ENCODE peak calls at places on chromosomes 12 and 14, in five cellular contexts. Y, M, H, P and Z are unnamed samples.

GRCh38 chr14:58298477-58298879 is at the start of gene ARID4A:
- DNase-seq in H (peak), Y (no peak), M (no peak), P (no peak), Z (no peak)

GRCh38 chr14:20684662-20685456 is 499 bp downstream of the RNASE4 start:
- DNase-seq in H (no peak), Y (no peak), P (peak), M (peak), Z (no peak)

GRCh38 chr14:46499521-46499920 is 152.1 kb downstream of the RPL10L start:
- DNase-seq in M (no peak), H (no peak), P (no peak), Y (no peak), Z (no peak)

GRCh38 chr12:38639625-38640024 is 265.8 kb downstream of the CPNE8 start:
- DNase-seq in P (no peak), H (no peak), M (no peak), Y (no peak), Z (no peak)

GRCh38 chr12:98149270-98149669 is 366.1 kb upstream of the TMPO start:
- DNase-seq in Y (no peak), H (no peak), M (no peak), P (no peak), Z (no peak)

GRCh38 chr12:5138256-5138655 is 94.6 kb downstream of the KCNA5 start:
- DNase-seq in P (no peak), H (no peak), M (no peak), Y (no peak), Z (no peak)

GRCh38 chr12:122517877-122518276 is 8.9 kb downstream of the RSRC2 start:
- DNase-seq in Y (no peak), M (no peak), P (no peak), H (no peak), Z (no peak)

GRCh38 chr12:108833757-108834472 is 23.5 kb downstream of the SSH1 start:
- DNase-seq in P (no peak), H (no peak), M (no peak), Y (no peak), Z (no peak)

GRCh38 chr12:78007173-78007572 is 176.5 kb downstream of the NAV3 start:
- DNase-seq in H (no peak), P (no peak), Y (no peak), M (no peak), Z (no peak)

GRCh38 chr12:121718653-121719239 is 6.2 kb downstream of the TMEM120B start:
- DNase-seq in H (peak), M (no peak), Y (no peak), P (no peak), Z (no peak)

GRCh38 chr12:117889098-117889497 is 79.7 kb downstream of the KSR2 start:
- DNase-seq in H (no peak), M (no peak), P (no peak), Y (no peak), Z (no peak)
- TF ChIP-seq JUND in H (no peak), M (no peak), P (no peak), Y (no peak), Z (no peak)

DNA sequence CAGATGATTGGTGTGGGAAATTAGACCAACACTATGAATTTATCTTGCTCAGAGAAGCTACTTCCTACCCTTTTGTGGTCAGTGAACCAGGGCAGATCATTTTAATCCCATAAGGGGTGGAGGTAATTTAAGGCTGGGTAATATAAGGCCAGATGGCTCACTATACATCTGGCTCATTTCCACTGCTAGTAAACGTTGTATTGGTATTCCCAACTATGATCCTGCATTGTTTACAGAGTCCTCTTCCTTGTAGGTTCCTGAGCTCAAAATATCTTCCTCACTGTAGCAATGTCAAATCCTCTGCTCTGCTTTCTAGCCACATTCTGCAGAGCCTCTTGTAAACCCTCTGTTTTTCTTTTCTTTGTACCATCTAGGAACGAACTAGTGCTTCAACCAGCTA is 93.0 kb upstream of the MGAT4C start:
- DNase-seq in H (no peak), P (no peak), Y (peak), M (no peak), Z (no peak)
- TF ChIP-seq JUND in H (no peak), P (no peak), Y (no peak), M (no peak), Z (no peak)

DNA sequence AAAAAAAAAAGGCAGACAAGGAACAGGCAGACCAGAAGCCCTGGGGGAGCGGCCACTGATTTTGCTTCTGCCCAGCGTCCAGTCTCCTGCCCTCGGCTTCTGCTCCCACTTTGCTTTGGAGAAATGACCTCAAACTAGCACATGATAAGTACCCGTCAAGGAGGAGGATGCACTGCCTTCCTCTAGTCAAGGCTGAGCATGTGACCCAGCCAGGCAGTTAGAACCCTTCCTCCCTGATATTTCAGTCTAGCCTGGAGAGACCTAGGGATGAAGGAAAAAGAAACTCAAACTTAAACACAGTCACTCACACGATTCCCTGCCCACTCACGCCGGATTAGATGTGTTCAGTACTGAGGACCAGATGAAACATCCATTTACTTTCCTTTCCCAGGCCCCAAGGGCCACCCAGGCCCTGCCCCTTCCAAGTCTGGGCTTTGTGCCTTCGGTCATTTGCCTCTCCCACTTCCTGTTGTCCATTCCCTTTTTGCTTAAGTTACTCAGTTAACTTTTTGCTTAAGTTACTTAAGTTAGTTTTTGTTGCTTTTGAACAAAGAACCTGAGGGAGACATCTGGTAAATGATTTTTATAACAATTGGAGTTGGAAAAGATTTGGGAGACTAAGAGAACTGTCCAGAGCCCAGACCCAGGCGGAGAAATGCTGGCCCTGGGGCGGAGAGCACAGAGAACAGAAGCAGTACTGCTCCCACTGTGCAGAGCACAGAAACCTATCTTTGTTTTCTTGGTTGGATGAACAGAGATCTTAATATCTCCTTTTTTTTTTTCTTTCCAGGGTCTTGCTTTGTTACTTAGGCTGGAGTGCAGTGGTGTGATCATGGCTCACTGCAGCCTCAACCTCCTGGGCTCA is 23.0 kb upstream of the TTC7B start:
- DNase-seq in H (no peak), P (no peak), Y (no peak), M (no peak), Z (no peak)
- TF ChIP-seq JUND in H (no peak), P (no peak), Y (no peak), M (no peak), Z (no peak)

GRCh38 chr12:32312049-32312670 is 87.2 kb upstream of the FGD4 start:
- DNase-seq in Y (peak), H (no peak), M (peak), P (peak), Z (peak)
- TF ChIP-seq JUND in Y (no peak), H (no peak), M (no peak), P (no peak), Z (no peak)

DNA sequence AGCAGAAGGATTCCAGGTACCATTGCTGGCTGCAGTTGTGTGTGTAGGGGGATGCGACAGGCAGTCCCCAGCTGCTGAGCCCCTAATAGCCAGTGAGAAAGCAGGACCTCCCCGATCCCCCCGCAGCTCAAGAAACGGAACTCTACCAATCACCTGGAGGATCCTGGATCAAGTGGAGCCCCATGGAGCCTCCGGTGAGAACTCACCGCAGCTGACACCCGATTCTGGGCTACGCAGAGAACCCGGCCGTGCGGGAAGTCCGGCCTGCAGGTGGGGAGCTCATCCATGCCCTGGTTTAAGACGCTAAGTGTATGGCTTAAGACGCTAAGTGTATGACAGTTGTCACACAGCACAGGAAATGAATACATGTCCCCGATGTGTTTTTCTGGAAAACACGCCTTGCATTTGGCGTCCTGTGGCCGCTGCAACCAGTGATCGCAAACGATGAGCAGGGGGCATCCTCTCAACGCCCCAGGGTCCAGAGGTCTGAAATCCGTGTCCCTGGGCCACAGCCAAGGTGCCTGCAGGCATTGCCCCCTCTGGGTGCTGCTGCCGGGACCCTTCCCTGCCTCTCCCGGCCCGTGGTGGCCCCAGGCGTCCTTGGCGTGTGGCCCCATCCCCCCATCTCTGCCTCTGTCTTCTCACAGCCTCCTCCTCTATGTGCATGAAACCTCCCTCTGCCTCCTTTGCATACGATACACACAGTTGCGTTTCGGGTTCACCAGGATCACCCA is 75.1 kb downstream of the KIF26A start:
- DNase-seq in M (no peak), P (no peak), Y (no peak), H (no peak), Z (no peak)
- TF ChIP-seq JUND in M (no peak), P (no peak), Y (no peak), H (no peak), Z (no peak)